ENCODE peak calls at places on chromosomes 4 and X, in ten cellular contexts. X is AG20443; N is ELR; S is NCI-H446 treated with DMSO at 0.1 percent for 48 hours; A is H9; V is T47D; Y is naive thymus-derived CD8-positive, alpha-beta T cell; L is activated CD8-positive, alpha-beta memory T cell treated with anti-CD3 and anti-CD28 coated beads for 1 hour; U is HFFc6; D is amniotic stem cell. P is an unnamed sample.

GRCh38 chr4:3879681-3880594 is 113.8 kb downstream of the ADRA2C start:
- DNase-seq in X (peak; percentile 51), N (no peak), S (no peak), A (no peak), V (no peak), Y (no peak), L (no peak), U (no peak), D (no peak), P (no peak)

GRCh38 chr4:76623217-76624060 is 188.4 kb downstream of the SHROOM3 start:
- DNase-seq in X (no peak), N (peak; percentile 21), S (no peak), A (no peak), V (peak; percentile 74), Y (no peak), L (no peak), U (peak; percentile 58), D (no peak), P (no peak)

GRCh38 chr4:80538276-80538926 is 202.9 kb downstream of the CFAP299 start:
- DNase-seq in X (no peak), N (peak; percentile 70), S (no peak), A (no peak), V (no peak), Y (no peak), L (no peak), U (peak; percentile 44), D (peak; percentile 6), P (no peak)

GRCh38 chr4:135508006-135508714 is 1306.6 kb upstream of the PABPC4L start:
- DNase-seq in X (no peak), N (peak; percentile 86), S (no peak), A (no peak), V (no peak), Y (no peak), L (no peak), U (peak; percentile 78), D (no peak), P (no peak)

GRCh38 chr4:47451657-47452056 is 11.8 kb downstream of the COMMD8 start:
- DNase-seq in X (peak; percentile 40), N (peak; percentile 5), S (no peak), A (no peak), V (no peak), Y (no peak), L (no peak), U (peak; percentile 43), D (no peak), P (no peak)

GRCh38 chrX:63434206-63434605 is 83.1 kb upstream of the SPIN4 start:
- DNase-seq in X (no peak), N (no peak), S (no peak), A (no peak), V (no peak), Y (no peak), L (no peak), U (no peak), D (no peak), P (no peak)

GRCh38 chr4:7956306-7957112 is 16.8 kb upstream of the AFAP1 start:
- DNase-seq in X (peak; percentile 78), N (peak; percentile 94), S (no peak), A (no peak), V (no peak), Y (no peak), L (no peak), U (peak; percentile 91), D (no peak), P (no peak)

GRCh38 chr4:91304292-91304691 is 999.5 kb upstream of the GRID2 start:
- DNase-seq in X (no peak), N (no peak), S (no peak), A (no peak), V (no peak), Y (no peak), L (no peak), U (no peak), D (no peak), P (no peak)

GRCh38 chrX:16335181-16335580 is 167.9 kb downstream of the MAGEB17 start:
- DNase-seq in X (no peak), N (no peak), S (no peak), A (no peak), V (no peak), Y (no peak), L (no peak), U (no peak), D (no peak), P (no peak)

GRCh38 chrX:3541336-3541735 is 172.1 kb downstream of the PRKX start:
- DNase-seq in X (no peak), N (no peak), S (no peak), A (no peak), V (no peak), Y (no peak), L (no peak), U (no peak), D (no peak), P (no peak)

GRCh38 chr4:122710434-122711308 is 21.8 kb upstream of the BBS12 start:
- DNase-seq in X (no peak), N (no peak), S (no peak), A (no peak), V (no peak), Y (no peak), L (no peak), U (no peak), D (no peak), P (no peak)

GRCh38 chr4:22435652-22436051 is 80.2 kb downstream of the ADGRA3 start:
- DNase-seq in X (no peak), N (no peak), S (no peak), A (no peak), V (no peak), Y (no peak), L (no peak), U (no peak), D (no peak), P (no peak)

GRCh38 chr4:41142946-41143720 is 71.2 kb downstream of the APBB2 start:
- DNase-seq in X (peak; percentile 85), N (peak; percentile 85), S (no peak), A (no peak), V (peak; percentile 84), Y (no peak), L (no peak), U (peak; percentile 85), D (peak; percentile 65), P (no peak)

GRCh38 chrX:68830486-68831404 is 1.9 kb downstream of the EFNB1 start:
- DNase-seq in X (no peak), N (peak; percentile 8), S (no peak), A (peak; percentile 22), V (no peak), Y (no peak), L (no peak), U (no peak), D (no peak), P (no peak)

GRCh38 chr4:155837203-155837796 is 28.8 kb downstream of the ASIC5 start:
- DNase-seq in X (no peak), N (no peak), S (no peak), A (no peak), V (no peak), Y (no peak), L (no peak), U (no peak), D (no peak), P (no peak)

GRCh38 chrX:155246748-155247147 is 17.5 kb downstream of the RAB39B start:
- DNase-seq in X (no peak), N (no peak), S (no peak), A (no peak), V (no peak), Y (no peak), L (no peak), U (no peak), D (no peak), P (no peak)

GRCh38 chr4:107913283-107913899 is 18.0 kb upstream of the CYP2U1 start:
- DNase-seq in X (peak; percentile 63), N (peak; percentile 75), S (no peak), A (no peak), V (peak; percentile 76), Y (peak; percentile 26), L (no peak), U (peak; percentile 70), D (peak; percentile 58), P (peak; percentile 44)

GRCh38 chr4:5526070-5526831 is 182.1 kb downstream of the EVC2 start:
- DNase-seq in X (no peak), N (no peak), S (no peak), A (no peak), V (no peak), Y (no peak), L (no peak), U (no peak), D (no peak), P (no peak)

GRCh38 chr4:8199594-8200301 is 658 bp downstream of the SH3TC1 start:
- DNase-seq in X (no peak), N (no peak), S (no peak), A (no peak), V (no peak), Y (no peak), L (no peak), U (no peak), D (no peak), P (no peak)

GRCh38 chr4:73299548-73300280 is 41.1 kb upstream of the ANKRD17 start:
- DNase-seq in X (no peak), N (no peak), S (no peak), A (no peak), V (no peak), Y (no peak), L (no peak), U (no peak), D (no peak), P (no peak)

P was measured in NCI-H1694.